ENCODE peak calls at places on chromosomes 5 and 9, in five cellular contexts. H, J, B, I and Q are unnamed samples.

GRCh38 chr5:123371575-123372179 is 51.5 kb downstream of the CEP120 start:
- DNase-seq in H (peak; percentile 55), I (peak; percentile 28), B (peak; percentile 21), J (peak; percentile 9), Q (peak; percentile 6)

GRCh38 chr5:67577424-67577823 is 380.8 kb upstream of the CD180 start:
- DNase-seq in H (no peak), B (no peak), J (no peak), I (no peak), Q (no peak)

GRCh38 chr5:90099099-90099498 is 310.5 kb downstream of the CETN3 start:
- DNase-seq in B (no peak), I (no peak), H (no peak), J (no peak), Q (no peak)

GRCh38 chr5:173733831-173734491 is 117.5 kb upstream of the BOD1 start:
- DNase-seq in I (no peak), J (no peak), B (peak; percentile 41), H (no peak), Q (no peak)

GRCh38 chr5:149073217-149073616 is 10.4 kb upstream of the SH3TC2 start:
- DNase-seq in J (no peak), I (no peak), H (no peak), B (no peak), Q (no peak)

GRCh38 chr5:138752951-138753793 is at the start of gene CTNNA1:
- DNase-seq in I (peak; percentile 45), J (peak; percentile 40), H (peak; percentile 87), B (peak; percentile 72), Q (peak; percentile 34)

GRCh38 chr9:77999231-77999631 is 32.4 kb downstream of the GNAQ start:
- DNase-seq in H (no peak), I (no peak), B (no peak), J (no peak), Q (no peak)

GRCh38 chr9:34741628-34742027 is 31.7 kb upstream of the CCL21 start:
- DNase-seq in J (no peak), H (no peak), B (no peak), I (no peak), Q (no peak)

GRCh38 chr5:127562252-127562651 is 44.8 kb downstream of the PRRC1 start:
- DNase-seq in H (peak; percentile 27), B (no peak), J (no peak), I (no peak), Q (no peak)

GRCh38 chr9:83238871-83239624 is 176.1 kb upstream of the RASEF start:
- DNase-seq in I (no peak), B (no peak), J (no peak), H (no peak), Q (no peak)

GRCh38 chr5:56264417-56265025 is 31.4 kb upstream of the ANKRD55 start:
- DNase-seq in J (peak; percentile 23), I (peak; percentile 23), B (no peak), H (peak; percentile 65), Q (no peak)

GRCh38 chr5:123487298-123487697 is 24.7 kb upstream of the CSNK1G3 start:
- DNase-seq in H (no peak), I (no peak), J (no peak), B (no peak), Q (no peak)

GRCh38 chr5:168286386-168286785 is 5.1 kb upstream of the WWC1 start:
- DNase-seq in H (no peak), I (no peak), J (no peak), B (no peak), Q (no peak)

GRCh38 chr5:146877178-146877681 is 1.3 kb downstream of the PPP2R2B start:
- DNase-seq in I (no peak), H (no peak), B (no peak), J (no peak), Q (peak; percentile 19)

GRCh38 chr5:141623197-141623596 is 4.4 kb upstream of the DIAPH1 start:
- DNase-seq in B (no peak), J (peak; percentile 47), I (peak; percentile 39), H (no peak), Q (no peak)

GRCh38 chr9:80873861-80874260 is 815.5 kb downstream of the TLE1 start:
- DNase-seq in B (no peak), H (no peak), J (no peak), I (no peak), Q (no peak)

GRCh38 chr5:157431544-157432200 is 28.3 kb upstream of the NIPAL4 start:
- DNase-seq in I (peak; percentile 43), B (no peak), J (peak; percentile 66), H (no peak), Q (peak; percentile 27)

GRCh38 chr5:1772634-1773033 is 27.0 kb downstream of the MRPL36 start:
- DNase-seq in H (peak; percentile 40), J (no peak), B (no peak), I (no peak), Q (no peak)

GRCh38 chr9:6034954-6035353 is 19.5 kb upstream of the RANBP6 start:
- DNase-seq in B (no peak), J (no peak), I (no peak), H (no peak), Q (no peak)

GRCh38 chr5:135379052-135379654 is 19.9 kb downstream of the MACROH2A1 start:
- DNase-seq in J (no peak), H (no peak), I (no peak), B (no peak), Q (no peak)

GRCh38 chr9:18717751-18718150 is 243.8 kb downstream of the ADAMTSL1 start:
- DNase-seq in B (no peak), J (no peak), H (no peak), I (no peak), Q (no peak)

GRCh38 chr9:72753261-72753893 is 199.5 kb downstream of the ALDH1A1 start:
- DNase-seq in B (no peak), H (no peak), I (no peak), J (no peak), Q (no peak)

GRCh38 chr5:168747987-168748777 is 169.0 kb upstream of the PANK3 start:
- DNase-seq in J (peak; percentile 34), I (peak; percentile 29), B (no peak), H (peak; percentile 93), Q (peak; percentile 23)

GRCh38 chr5:17096975-17097695 is 120.3 kb upstream of the BASP1 start:
- DNase-seq in J (no peak), I (no peak), B (no peak), H (peak; percentile 14), Q (no peak)

GRCh38 chr9:132519033-132519432 is 63.4 kb upstream of the BARHL1 start:
- DNase-seq in I (no peak), B (no peak), J (no peak), H (no peak), Q (no peak)

GRCh38 chr9:134243778-134244467 is 79.6 kb upstream of the RNU6ATAC start:
- DNase-seq in B (peak; percentile 42), I (peak; percentile 33), H (no peak), J (no peak), Q (no peak)